ENCODE peak calls at places on chromosomes 7 and 10, in six cellular contexts. J, V, L, S, Z and O are unnamed samples. For H3K4me1, the result is how much of the 10 kb centered on the place peaks cover.

GRCh38 chr7:44887293-44887692 is 2.0 kb upstream of the PURB start:
- DNase-seq in J (no peak), V (no peak), L (no peak), S (no peak), Z (no peak), O (no peak)

GRCh38 chr10:67602268-67602950 is 93.6 kb downstream of the CTNNA3 start:
- DNase-seq in J (no peak), V (no peak), L (peak), S (no peak), Z (no peak), O (no peak)

GRCh38 chr10:75166623-75166972 is 44.0 kb upstream of the VDAC2 start:
- DNase-seq in J (no peak), V (no peak), L (no peak), S (no peak), Z (no peak), O (no peak)

GRCh38 chr10:4457597-4457996 is 368.4 kb upstream of the AKR1E2 start:
- DNase-seq in J (no peak), V (no peak), L (no peak), S (no peak), Z (no peak), O (no peak)

GRCh38 chr7:113099284-113099919 is 12.8 kb upstream of the GPR85 start:
- DNase-seq in J (no peak), V (no peak), L (no peak), S (no peak), Z (no peak), O (no peak)

GRCh38 chr10:61325183-61325582 is 128.0 kb downstream of the TMEM26 start:
- DNase-seq in J (no peak), V (no peak), L (no peak), S (no peak), Z (no peak), O (no peak)

GRCh38 chr7:130489140-130489967 is 2.5 kb upstream of the MEST start:
- DNase-seq in J (no peak), V (no peak), L (no peak), S (no peak), Z (peak), O (no peak)

GRCh38 chr7:52995676-52996075 is 39.8 kb upstream of the POM121L12 start:
- DNase-seq in J (no peak), V (no peak), L (no peak), S (no peak), Z (no peak), O (no peak)

GRCh38 chr7:99731638-99732374 is 3.2 kb downstream of the CYP3A7 start:
- DNase-seq in J (no peak), V (no peak), L (no peak), S (no peak), Z (no peak), O (no peak)

GRCh38 chr10:71623098-71623985 is 96.2 kb downstream of the C10orf105 start:
- DNase-seq in J (no peak), V (no peak), L (no peak), S (no peak), Z (peak), O (no peak)

GRCh38 chr10:92208736-92209135 is 82.1 kb downstream of the CPEB3 start:
- DNase-seq in J (no peak), V (no peak), L (no peak), S (no peak), Z (no peak), O (no peak)

GRCh38 chr7:16421333-16422099 is at the start of gene CRPPA:
- DNase-seq in J (peak), V (peak), L (no peak), S (no peak), Z (peak), O (no peak)

GRCh38 chr10:110420401-110421193 is 77.1 kb upstream of the DUSP5 start:
- DNase-seq in J (no peak), V (no peak), L (no peak), S (no peak), Z (no peak), O (no peak)

GRCh38 chr7:109437957-109438356 is 868.3 kb downstream of the DNAJB9 start:
- DNase-seq in J (no peak), V (no peak), L (no peak), S (no peak), Z (no peak), O (no peak)

GRCh38 chr10:5632430-5632829 is 34.0 kb downstream of the ASB13 start:
- DNase-seq in J (peak), V (no peak), L (no peak), S (no peak), Z (no peak), O (peak)

GRCh38 chr10:1054684-1055083 is 1.5 kb upstream of the WDR37 start:
- DNase-seq in J (no peak), V (no peak), L (no peak), S (no peak), Z (no peak), O (no peak)

GRCh38 chr10:1059902-1060301 is 3.7 kb downstream of the WDR37 start:
- DNase-seq in J (no peak), V (no peak), L (no peak), S (no peak), Z (no peak), O (no peak)

GRCh38 chr10:1056326-1057105 is at the start of gene WDR37:
- DNase-seq in J (peak), V (peak), L (no peak), S (no peak), Z (peak), O (peak)

GRCh38 chr10:1058017-1058416 is 1.8 kb downstream of the WDR37 start:
- DNase-seq in J (no peak), V (no peak), L (no peak), S (no peak), Z (no peak), O (no peak)

DNA sequence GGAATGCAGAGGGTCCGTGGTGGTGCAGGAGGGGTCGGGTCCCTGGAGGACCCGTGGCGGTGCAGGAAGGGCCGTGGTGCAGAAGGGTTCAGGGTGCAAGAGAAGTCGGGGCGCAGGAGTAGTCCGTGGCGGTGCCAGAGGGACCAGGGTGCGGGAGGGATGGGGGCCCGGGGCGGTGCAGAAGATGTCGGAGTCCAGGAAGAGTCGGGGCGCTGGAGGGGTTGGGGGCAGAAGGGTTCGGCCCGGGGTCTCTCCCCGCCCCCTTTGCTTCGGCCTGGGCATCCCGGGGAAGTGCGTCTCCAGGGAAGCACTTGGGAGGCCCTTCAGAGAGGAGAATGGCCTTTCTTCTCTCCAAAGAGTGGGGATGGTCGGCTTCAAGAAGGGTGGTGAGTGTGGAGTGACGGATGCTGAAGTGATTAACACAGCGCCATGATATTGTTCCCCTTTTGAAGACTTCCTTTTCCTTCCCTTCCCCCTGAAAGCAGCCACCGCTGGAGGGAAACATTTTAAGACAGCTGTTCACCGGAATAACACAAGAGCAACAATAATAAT is 997 bp downstream of the WDR37 start:
- DNase-seq in J (no peak), V (no peak), L (no peak), S (no peak), Z (peak), O (no peak)
- TF ChIP-seq CTCF in J (no peak), V (no peak), L (no peak), S (no peak), Z (no peak), O (no peak)

GRCh38 chr10:12749760-12750478 is 251.6 kb downstream of the CCDC3 start:
- DNase-seq in J (no peak), V (no peak), L (no peak), S (no peak), Z (no peak), O (no peak)

GRCh38 chr10:12757351-12757750 is 244.2 kb downstream of the CCDC3 start:
- DNase-seq in J (no peak), V (no peak), L (no peak), S (no peak), Z (no peak), O (no peak)

GRCh38 chr10:12750526-12751201 is 250.8 kb downstream of the CCDC3 start:
- DNase-seq in J (no peak), V (no peak), L (no peak), S (no peak), Z (no peak), O (no peak)

GRCh38 chr10:12755075-12755474 is 246.4 kb downstream of the CCDC3 start:
- DNase-seq in J (no peak), V (no peak), L (no peak), S (no peak), Z (no peak), O (no peak)
- H3K4me1 ChIP-seq in J (under half), V (under half), L (under half), S (under half), Z (under half), O (under half)

GRCh38 chr7:156668130-156668741 is 27.7 kb downstream of the RNF32 start:
- DNase-seq in J (no peak), V (no peak), L (no peak), S (no peak), Z (no peak), O (no peak)
- H3K27ac ChIP-seq in J (no peak), V (no peak), L (no peak), S (no peak), Z (no peak), O (no peak)

DNA sequence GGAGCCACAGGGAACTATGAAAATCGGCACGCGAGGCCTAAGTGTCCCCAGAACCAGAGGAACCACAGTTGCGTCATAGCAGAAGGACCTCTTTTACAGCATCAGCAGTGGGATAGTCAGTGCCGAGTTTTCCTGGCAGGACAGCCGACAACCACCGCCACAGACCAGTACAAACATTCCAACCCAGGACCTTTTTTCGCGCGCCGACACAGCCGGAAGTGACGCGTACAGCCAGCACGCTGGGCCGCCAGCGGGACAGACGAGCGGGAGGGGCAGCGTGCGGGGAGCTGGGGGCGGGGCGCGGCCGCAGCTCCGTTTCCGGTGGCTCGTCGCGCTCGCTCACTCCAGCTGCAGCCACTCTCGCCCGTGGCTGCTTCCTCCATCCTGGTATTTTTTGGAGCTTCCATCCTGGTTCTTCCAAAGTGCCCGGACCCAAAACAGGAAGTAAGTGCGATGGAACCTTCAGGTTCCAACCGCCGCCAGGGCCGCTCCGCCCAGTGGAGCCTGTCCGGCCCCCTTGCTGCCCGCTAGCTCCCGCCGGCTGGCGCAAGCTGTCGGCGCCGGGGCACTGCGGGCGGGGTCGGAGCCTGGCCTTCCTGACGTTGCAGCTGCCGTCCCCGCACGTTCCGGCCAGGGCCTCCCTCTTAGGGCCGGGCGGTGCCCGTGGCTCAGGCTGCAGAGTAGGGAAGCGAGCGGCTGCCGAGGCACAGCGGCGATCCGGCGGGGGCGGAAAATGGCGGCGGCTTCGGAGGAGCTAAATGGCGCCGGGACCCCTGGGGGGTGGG is at the start of gene DMTF1:
- DNase-seq in J (peak), V (peak), L (peak), S (peak), Z (peak), O (peak)
- TF ChIP-seq CTCF in J (peak), V (peak), L (no peak), S (no peak), Z (no peak), O (peak)

GRCh38 chr7:27764109-27764508 is 24.1 kb downstream of the TAX1BP1 start:
- DNase-seq in J (no peak), V (no peak), L (no peak), S (no peak), Z (no peak), O (no peak)
- H3K4me1 ChIP-seq in J (under half), V (under half), L (under half), S (under half), Z (under half), O (under half)

GRCh38 chr7:26507375-26508068 is 215.9 kb downstream of the SNX10 start:
- DNase-seq in J (no peak), V (no peak), L (no peak), S (no peak), Z (no peak), O (no peak)
- H3K27ac ChIP-seq in J (no peak), V (no peak), L (no peak), S (no peak), Z (no peak), O (no peak)